ENCODE peak calls at places on chromosomes 16 and 17, in seven cellular contexts. One of them, this sample, is unnamed.

GRCh38 chr17:77285594-77286390 is 145.0 kb downstream of the SEC14L1 start:
- DNase-seq in tibial nerve: no peak
- DNase-seq in transverse colon: peak
- DNase-seq in breast epithelium: peak
- DNase-seq in adrenal gland: peak
- DNase-seq in uterus: no peak
- DNase-seq in IMR-90: peak
- DNase-seq in this sample: peak

GRCh38 chr17:4043862-4044261 is 79.6 kb upstream of the ATP2A3 start:
- DNase-seq in tibial nerve: no peak
- DNase-seq in transverse colon: peak
- DNase-seq in breast epithelium: no peak
- DNase-seq in adrenal gland: no peak
- DNase-seq in uterus: no peak
- DNase-seq in IMR-90: no peak
- DNase-seq in this sample: no peak

GRCh38 chr16:27238016-27238587 is 30.5 kb downstream of the NSMCE1 start:
- DNase-seq in tibial nerve: no peak
- DNase-seq in transverse colon: peak
- DNase-seq in breast epithelium: no peak
- DNase-seq in adrenal gland: no peak
- DNase-seq in uterus: peak
- DNase-seq in IMR-90: no peak
- DNase-seq in this sample: no peak

GRCh38 chr16:54075446-54075845 is 211.1 kb downstream of the IRX3 start:
- DNase-seq in tibial nerve: no peak
- DNase-seq in transverse colon: no peak
- DNase-seq in breast epithelium: no peak
- DNase-seq in adrenal gland: no peak
- DNase-seq in uterus: no peak
- DNase-seq in IMR-90: no peak
- DNase-seq in this sample: no peak

GRCh38 chr17:11928436-11928835 is 68.8 kb downstream of the ZNF18 start:
- DNase-seq in tibial nerve: no peak
- DNase-seq in transverse colon: no peak
- DNase-seq in breast epithelium: no peak
- DNase-seq in adrenal gland: no peak
- DNase-seq in uterus: no peak
- DNase-seq in IMR-90: no peak
- DNase-seq in this sample: no peak

GRCh38 chr16:83835972-83836566 is 28.3 kb downstream of the HSBP1 start:
- DNase-seq in tibial nerve: no peak
- DNase-seq in transverse colon: no peak
- DNase-seq in breast epithelium: no peak
- DNase-seq in adrenal gland: no peak
- DNase-seq in uterus: no peak
- DNase-seq in IMR-90: peak
- DNase-seq in this sample: no peak

GRCh38 chr16:89326721-89327120 is 109.2 kb downstream of the ZNF778 start:
- DNase-seq in tibial nerve: no peak
- DNase-seq in transverse colon: no peak
- DNase-seq in breast epithelium: no peak
- DNase-seq in adrenal gland: no peak
- DNase-seq in uterus: no peak
- DNase-seq in IMR-90: no peak
- DNase-seq in this sample: no peak

GRCh38 chr16:85568519-85568918 is 44.6 kb upstream of the GSE1 start:
- DNase-seq in tibial nerve: no peak
- DNase-seq in transverse colon: peak
- DNase-seq in breast epithelium: no peak
- DNase-seq in adrenal gland: no peak
- DNase-seq in uterus: no peak
- DNase-seq in IMR-90: no peak
- DNase-seq in this sample: no peak

GRCh38 chr17:80519091-80519781 is 25.4 kb upstream of the RPTOR start:
- DNase-seq in tibial nerve: no peak
- DNase-seq in transverse colon: no peak
- DNase-seq in breast epithelium: no peak
- DNase-seq in adrenal gland: no peak
- DNase-seq in uterus: no peak
- DNase-seq in IMR-90: no peak
- DNase-seq in this sample: no peak

GRCh38 chr17:59406808-59407381 is 75.4 kb downstream of the YPEL2 start:
- DNase-seq in tibial nerve: no peak
- DNase-seq in transverse colon: no peak
- DNase-seq in breast epithelium: no peak
- DNase-seq in adrenal gland: peak
- DNase-seq in uterus: peak
- DNase-seq in IMR-90: peak
- DNase-seq in this sample: no peak

GRCh38 chr17:47119746-47120520 is 69.2 kb downstream of the CDC27 start:
- DNase-seq in tibial nerve: no peak
- DNase-seq in transverse colon: no peak
- DNase-seq in breast epithelium: no peak
- DNase-seq in adrenal gland: no peak
- DNase-seq in uterus: no peak
- DNase-seq in IMR-90: peak
- DNase-seq in this sample: no peak

GRCh38 chr16:74568961-74569631 is 37.8 kb downstream of the GLG1 start:
- DNase-seq in tibial nerve: no peak
- DNase-seq in transverse colon: no peak
- DNase-seq in breast epithelium: no peak
- DNase-seq in adrenal gland: no peak
- DNase-seq in uterus: no peak
- DNase-seq in IMR-90: peak
- DNase-seq in this sample: no peak

GRCh38 chr16:77674888-77675287 is 47.4 kb upstream of the NUDT7 start:
- DNase-seq in tibial nerve: no peak
- DNase-seq in transverse colon: no peak
- DNase-seq in breast epithelium: no peak
- DNase-seq in adrenal gland: no peak
- DNase-seq in uterus: no peak
- DNase-seq in IMR-90: peak
- DNase-seq in this sample: no peak

GRCh38 chr17:40850287-40850972 is 16.6 kb downstream of the KRT12 start:
- DNase-seq in tibial nerve: no peak
- DNase-seq in transverse colon: no peak
- DNase-seq in breast epithelium: no peak
- DNase-seq in adrenal gland: no peak
- DNase-seq in uterus: no peak
- DNase-seq in IMR-90: peak
- DNase-seq in this sample: no peak

GRCh38 chr16:85735225-85735722 is 15.6 kb downstream of the C16orf74 start:
- DNase-seq in tibial nerve: no peak
- DNase-seq in transverse colon: peak
- DNase-seq in breast epithelium: no peak
- DNase-seq in adrenal gland: no peak
- DNase-seq in uterus: no peak
- DNase-seq in IMR-90: no peak
- DNase-seq in this sample: no peak

GRCh38 chr16:80500116-80500859 is 40.5 kb upstream of the DYNLRB2 start:
- DNase-seq in tibial nerve: no peak
- DNase-seq in transverse colon: no peak
- DNase-seq in breast epithelium: no peak
- DNase-seq in adrenal gland: no peak
- DNase-seq in uterus: no peak
- DNase-seq in IMR-90: no peak
- DNase-seq in this sample: no peak

GRCh38 chr17:81479672-81480071 is 32.9 kb downstream of the ACTG1 start:
- DNase-seq in tibial nerve: no peak
- DNase-seq in transverse colon: no peak
- DNase-seq in breast epithelium: no peak
- DNase-seq in adrenal gland: no peak
- DNase-seq in uterus: no peak
- DNase-seq in IMR-90: no peak
- DNase-seq in this sample: no peak

GRCh38 chr16:85331685-85332084 is 219.4 kb upstream of the CIBAR2 start:
- DNase-seq in tibial nerve: no peak
- DNase-seq in transverse colon: peak
- DNase-seq in breast epithelium: no peak
- DNase-seq in adrenal gland: no peak
- DNase-seq in uterus: no peak
- DNase-seq in IMR-90: no peak
- DNase-seq in this sample: no peak

GRCh38 chr17:75773808-75774470 is 8.9 kb upstream of the GALK1 start:
- DNase-seq in tibial nerve: no peak
- DNase-seq in transverse colon: peak
- DNase-seq in breast epithelium: peak
- DNase-seq in adrenal gland: peak
- DNase-seq in uterus: no peak
- DNase-seq in IMR-90: no peak
- DNase-seq in this sample: no peak

GRCh38 chr16:27452569-27453475 is 50.8 kb downstream of the IL21R start:
- DNase-seq in tibial nerve: no peak
- DNase-seq in transverse colon: no peak
- DNase-seq in breast epithelium: no peak
- DNase-seq in adrenal gland: no peak
- DNase-seq in uterus: no peak
- DNase-seq in IMR-90: no peak
- DNase-seq in this sample: no peak

GRCh38 chr17:35087731-35088646 is 24.5 kb upstream of the RFFL start:
- DNase-seq in tibial nerve: no peak
- DNase-seq in transverse colon: peak
- DNase-seq in breast epithelium: no peak
- DNase-seq in adrenal gland: peak
- DNase-seq in uterus: no peak
- DNase-seq in IMR-90: peak
- DNase-seq in this sample: peak

GRCh38 chr16:26019885-26020284 is 328.1 kb downstream of the HS3ST4 start:
- DNase-seq in tibial nerve: no peak
- DNase-seq in transverse colon: no peak
- DNase-seq in breast epithelium: no peak
- DNase-seq in adrenal gland: no peak
- DNase-seq in uterus: no peak
- DNase-seq in IMR-90: no peak
- DNase-seq in this sample: no peak

GRCh38 chr16:60337671-60338070 is 1603.6 kb upstream of the GOT2 start:
- DNase-seq in tibial nerve: no peak
- DNase-seq in transverse colon: no peak
- DNase-seq in breast epithelium: no peak
- DNase-seq in adrenal gland: no peak
- DNase-seq in uterus: no peak
- DNase-seq in IMR-90: no peak
- DNase-seq in this sample: no peak

GRCh38 chr16:24670623-24671454 is 58.6 kb upstream of the TNRC6A start:
- DNase-seq in tibial nerve: peak
- DNase-seq in transverse colon: peak
- DNase-seq in breast epithelium: no peak
- DNase-seq in adrenal gland: peak
- DNase-seq in uterus: peak
- DNase-seq in IMR-90: peak
- DNase-seq in this sample: no peak

GRCh38 chr17:19344311-19345066 is 18.0 kb downstream of the B9D1 start:
- DNase-seq in tibial nerve: no peak
- DNase-seq in transverse colon: no peak
- DNase-seq in breast epithelium: no peak
- DNase-seq in adrenal gland: no peak
- DNase-seq in uterus: no peak
- DNase-seq in IMR-90: no peak
- DNase-seq in this sample: no peak

GRCh38 chr17:39187152-39187830 is 10.2 kb downstream of the CACNB1 start:
- DNase-seq in tibial nerve: no peak
- DNase-seq in transverse colon: peak
- DNase-seq in breast epithelium: no peak
- DNase-seq in adrenal gland: no peak
- DNase-seq in uterus: no peak
- DNase-seq in IMR-90: no peak
- DNase-seq in this sample: no peak

DNA sequence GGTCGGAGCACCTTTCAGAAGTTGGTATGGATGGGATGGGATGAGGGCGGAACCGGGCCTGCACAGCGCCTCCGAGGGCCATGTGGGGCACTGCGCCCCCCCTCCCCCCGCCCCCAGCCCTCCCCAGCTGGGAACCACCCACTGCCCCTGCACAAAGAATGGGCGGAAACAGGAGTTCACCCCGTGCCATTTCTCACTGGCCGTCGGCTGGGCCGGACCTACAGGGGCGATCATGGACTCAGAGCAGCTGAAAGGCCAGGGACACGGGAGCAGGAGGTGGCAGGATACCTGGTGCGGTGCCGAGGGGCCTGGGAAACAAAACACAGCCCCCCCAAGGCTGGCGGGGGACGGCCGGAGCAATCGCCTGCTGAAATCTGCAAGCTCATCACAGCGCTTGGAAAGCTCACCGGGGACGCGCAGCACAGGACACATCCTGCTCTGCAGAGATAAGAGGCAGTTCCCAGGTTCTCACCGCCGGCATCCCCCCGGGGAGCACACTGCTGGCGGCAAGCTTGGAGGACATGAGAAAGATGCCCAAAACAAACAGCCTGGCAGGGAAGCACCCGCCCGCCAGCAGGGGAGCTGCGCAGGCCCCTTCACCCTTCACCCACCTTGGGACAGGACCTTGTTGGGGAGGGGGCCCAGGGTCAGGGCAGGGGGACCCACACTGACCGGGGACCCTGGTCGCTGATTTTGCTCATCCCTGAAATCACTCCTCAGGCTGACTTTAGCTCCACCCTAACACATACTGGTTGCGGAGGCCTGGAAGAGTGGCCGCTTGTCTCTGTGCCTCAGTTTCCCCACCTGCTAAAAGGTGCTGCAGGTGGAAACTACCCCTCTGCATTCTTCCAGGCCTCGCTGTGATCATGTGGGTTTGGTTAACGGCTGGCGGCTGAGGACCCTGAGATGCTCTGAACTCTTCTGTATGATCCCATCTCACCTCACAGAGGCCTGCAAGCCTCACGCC is 263.9 kb downstream of the C16orf95 start:
- DNase-seq in tibial nerve: no peak
- DNase-seq in transverse colon: no peak
- DNase-seq in breast epithelium: no peak
- DNase-seq in adrenal gland: no peak
- DNase-seq in uterus: no peak
- DNase-seq in IMR-90: no peak
- DNase-seq in this sample: no peak
- TF ChIP-seq CTCF in tibial nerve: no peak
- TF ChIP-seq CTCF in transverse colon: no peak
- TF ChIP-seq CTCF in breast epithelium: no peak
- TF ChIP-seq CTCF in adrenal gland: no peak
- TF ChIP-seq CTCF in uterus: no peak
- TF ChIP-seq CTCF in IMR-90: no peak
- TF ChIP-seq CTCF in this sample: no peak

GRCh38 chr17:1006054-1006453 is 9.1 kb downstream of the TIMM22 start:
- DNase-seq in tibial nerve: no peak
- DNase-seq in transverse colon: peak
- DNase-seq in breast epithelium: peak
- DNase-seq in adrenal gland: peak
- DNase-seq in uterus: no peak
- DNase-seq in IMR-90: no peak
- DNase-seq in this sample: peak
- TF ChIP-seq POLR2A in tibial nerve: no peak
- TF ChIP-seq POLR2A in transverse colon: no peak
- TF ChIP-seq POLR2A in breast epithelium: no peak
- TF ChIP-seq POLR2A in adrenal gland: no peak
- TF ChIP-seq POLR2A in uterus: no peak
- TF ChIP-seq POLR2A in IMR-90: no peak
- TF ChIP-seq POLR2A in this sample: no peak

GRCh38 chr17:49381793-49382192 is 19.7 kb upstream of the ZNF652 start:
- DNase-seq in tibial nerve: no peak
- DNase-seq in transverse colon: no peak
- DNase-seq in breast epithelium: no peak
- DNase-seq in adrenal gland: no peak
- DNase-seq in uterus: no peak
- DNase-seq in IMR-90: no peak
- DNase-seq in this sample: no peak
- TF ChIP-seq CTCF in tibial nerve: no peak
- TF ChIP-seq CTCF in transverse colon: no peak
- TF ChIP-seq CTCF in breast epithelium: no peak
- TF ChIP-seq CTCF in adrenal gland: no peak
- TF ChIP-seq CTCF in uterus: no peak
- TF ChIP-seq CTCF in IMR-90: no peak
- TF ChIP-seq CTCF in this sample: no peak

GRCh38 chr17:42362245-42362961 is 25.8 kb downstream of the STAT3 start:
- DNase-seq in tibial nerve: no peak
- DNase-seq in transverse colon: no peak
- DNase-seq in breast epithelium: no peak
- DNase-seq in adrenal gland: no peak
- DNase-seq in uterus: no peak
- DNase-seq in IMR-90: no peak
- DNase-seq in this sample: no peak
- TF ChIP-seq POLR2A in tibial nerve: no peak
- TF ChIP-seq POLR2A in transverse colon: no peak
- TF ChIP-seq POLR2A in breast epithelium: no peak
- TF ChIP-seq POLR2A in adrenal gland: no peak
- TF ChIP-seq POLR2A in uterus: no peak
- TF ChIP-seq POLR2A in IMR-90: no peak
- TF ChIP-seq POLR2A in this sample: no peak

This sample was measured in prostate gland.